ENCODE peak calls at places on chromosomes 1 and 21, in four cellular contexts. F, Y, V and U are unnamed samples. For H3K36me3, the result is how much of the 10 kb centered on the place peaks cover.

GRCh38 chr1:71465093-71465492 is 384.3 kb upstream of the ZRANB2 start:
- DNase-seq in V (no peak), F (no peak), Y (no peak), U (no peak)

GRCh38 chr1:34872133-34872503 is 12.6 kb upstream of the SMIM12 start:
- DNase-seq in Y (no peak), V (no peak), F (no peak), U (no peak)

GRCh38 chr1:108130812-108131211 is 69.3 kb downstream of the SLC25A24 start:
- DNase-seq in V (no peak), F (no peak), Y (no peak), U (no peak)

GRCh38 chr1:16017461-16018303 is at the start of gene HSPB7:
- DNase-seq in V (no peak), F (peak), Y (peak), U (no peak)

GRCh38 chr1:42931108-42931539 is 27.5 kb downstream of the SLC2A1 start:
- DNase-seq in V (peak), F (peak), Y (no peak), U (peak)

GRCh38 chr1:107251083-107251482 is 110.2 kb downstream of the NTNG1 start:
- DNase-seq in V (no peak), Y (no peak), F (no peak), U (no peak)

GRCh38 chr1:33608825-33609400 is 136.5 kb downstream of the ZSCAN20 start:
- DNase-seq in V (no peak), F (no peak), Y (no peak), U (no peak)

GRCh38 chr1:7127322-7128050 is 342.2 kb downstream of the CAMTA1 start:
- DNase-seq in Y (no peak), F (no peak), V (no peak), U (no peak)

GRCh38 chr1:61227857-61228557 is 145.6 kb downstream of the NFIA start:
- DNase-seq in V (no peak), F (peak), Y (no peak), U (no peak)

GRCh38 chr1:7222616-7223015 is 437.4 kb downstream of the CAMTA1 start:
- DNase-seq in F (no peak), Y (no peak), V (no peak), U (no peak)

GRCh38 chr1:234579967-234580366 is 30.0 kb downstream of the IRF2BP2 start:
- DNase-seq in Y (no peak), V (no peak), F (no peak), U (no peak)

GRCh38 chr1:16677552-16678423 is 11.0 kb upstream of the RNU1-3 start:
- DNase-seq in Y (no peak), V (peak), F (peak), U (peak)

GRCh38 chr1:40392206-40392605 is 18.7 kb downstream of the SMAP2 start:
- DNase-seq in F (no peak), V (no peak), Y (no peak), U (no peak)

GRCh38 chr1:181354865-181355264 is 128.5 kb upstream of the CACNA1E start:
- DNase-seq in V (no peak), Y (no peak), F (no peak), U (no peak)

GRCh38 chr1:219088778-219089557 is 84.7 kb upstream of the LYPLAL1 start:
- DNase-seq in F (no peak), V (peak), Y (no peak), U (no peak)

GRCh38 chr1:230507671-230508407 is 81.7 kb upstream of the PGBD5 start:
- DNase-seq in V (no peak), F (no peak), Y (no peak), U (no peak)

GRCh38 chr1:233543338-233544255 is 70.3 kb upstream of the KCNK1 start:
- DNase-seq in F (no peak), V (no peak), Y (no peak), U (no peak)

GRCh38 chr1:211638246-211638645 is 37.2 kb downstream of the NEK2 start:
- DNase-seq in Y (no peak), V (no peak), F (no peak), U (no peak)

GRCh38 chr1:169271094-169271493 is 96.5 kb downstream of the NME7 start:
- DNase-seq in V (no peak), F (no peak), Y (no peak), U (no peak)

GRCh38 chr1:159867322-159868064 is 5.0 kb upstream of the VSIG8 start:
- DNase-seq in F (no peak), Y (peak), V (no peak), U (no peak)

GRCh38 chr1:10674700-10675598 is 121.5 kb downstream of the CASZ1 start:
- DNase-seq in F (no peak), Y (peak), V (no peak), U (no peak)

GRCh38 chr1:66937529-66938234 is 12.9 kb downstream of the MIER1 start:
- DNase-seq in F (no peak), Y (no peak), V (no peak), U (no peak)

GRCh38 chr1:100217834-100218233 is 31.8 kb downstream of the DBT start:
- DNase-seq in F (no peak), Y (no peak), V (no peak), U (no peak)
- H3K36me3 ChIP-seq in F (under half), Y (under half), V (under half), U (under half)

GRCh38 chr21:34822957-34823356 is 154.2 kb downstream of the CLIC6 start:
- DNase-seq in F (no peak), Y (no peak), V (no peak), U (no peak)
- H3K36me3 ChIP-seq in F (under half), Y (under half), V (under half), U (half or more)

GRCh38 chr1:155713054-155713453 is 24.2 kb downstream of the DAP3 start:
- DNase-seq in V (no peak), Y (no peak), F (no peak), U (no peak)
- H3K36me3 ChIP-seq in V (under half), Y (under half), F (under half), U (half or more)

DNA sequence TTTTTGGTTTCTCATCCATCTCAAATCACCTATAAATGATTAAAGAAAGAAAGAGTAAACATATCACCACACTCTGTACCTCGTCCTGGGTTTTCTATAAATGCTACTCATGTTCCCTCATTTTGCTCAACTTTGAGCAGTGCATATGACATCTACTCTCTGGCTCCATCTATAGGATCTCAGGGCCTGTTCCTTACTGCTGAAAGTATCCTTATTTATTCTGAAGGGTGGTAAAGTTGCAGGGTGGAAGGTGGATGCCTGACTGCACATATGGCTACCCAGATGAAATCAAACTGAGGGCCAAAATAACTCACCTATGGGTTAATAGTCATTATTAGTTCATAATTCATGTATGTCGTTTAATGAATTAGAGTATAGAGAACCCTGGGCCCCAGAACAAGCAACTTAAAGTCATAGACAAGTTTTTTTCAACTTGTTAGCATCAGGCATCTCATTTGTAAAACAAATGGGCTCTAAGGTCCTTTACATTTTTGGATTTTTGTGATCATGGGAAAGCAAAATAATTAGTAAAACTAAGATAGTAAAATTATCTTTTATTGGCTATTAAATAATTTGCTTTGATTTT is 46.5 kb downstream of the NCF2 start:
- DNase-seq in Y (peak), F (peak), V (no peak), U (peak)
- H3K36me3 ChIP-seq in Y (under half), F (half or more), V (under half), U (half or more)

GRCh38 chr1:54248966-54249365 is 49.0 kb downstream of the MRPL37 start:
- DNase-seq in F (no peak), V (no peak), Y (no peak), U (no peak)
- H3K36me3 ChIP-seq in F (under half), V (under half), Y (under half), U (half or more)

DNA sequence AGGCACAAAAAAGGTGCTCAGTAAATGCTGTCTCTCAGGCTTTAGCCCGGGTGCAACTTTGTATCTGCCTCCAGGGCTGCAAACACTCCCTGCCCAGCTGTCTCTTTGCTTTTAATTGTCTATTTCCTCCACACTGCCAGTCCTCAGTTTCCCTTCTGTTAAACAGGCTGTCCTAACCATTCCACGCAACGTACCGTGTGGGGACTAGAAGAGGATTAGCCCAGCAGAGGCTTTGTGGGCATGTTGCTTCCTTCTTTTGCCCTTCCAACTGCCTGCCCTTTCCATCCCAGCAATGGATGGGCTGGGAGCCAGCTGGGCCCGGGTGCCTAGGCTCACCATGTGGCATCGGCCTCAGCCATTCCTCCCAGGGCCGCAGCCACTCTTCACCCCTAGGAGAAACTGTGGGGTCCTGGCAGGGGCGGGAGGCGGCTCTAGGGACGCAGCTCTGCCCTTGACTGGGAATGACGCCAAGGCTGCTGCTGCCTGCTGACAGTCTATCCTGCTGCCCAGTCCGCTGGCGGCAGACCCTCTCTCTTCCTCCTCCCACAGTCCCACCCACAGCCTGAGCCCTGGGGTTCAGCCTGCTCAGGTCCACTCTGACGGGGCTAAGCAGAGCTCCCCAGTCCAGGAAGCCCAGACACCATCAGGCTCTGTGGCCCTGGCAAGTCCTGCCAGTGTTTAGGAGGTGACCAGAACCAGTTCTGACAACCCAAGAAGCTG is 40.6 kb upstream of the LRP8 start:
- DNase-seq in V (no peak), Y (no peak), F (peak), U (no peak)
- H3K36me3 ChIP-seq in V (under half), Y (under half), F (under half), U (under half)

DNA sequence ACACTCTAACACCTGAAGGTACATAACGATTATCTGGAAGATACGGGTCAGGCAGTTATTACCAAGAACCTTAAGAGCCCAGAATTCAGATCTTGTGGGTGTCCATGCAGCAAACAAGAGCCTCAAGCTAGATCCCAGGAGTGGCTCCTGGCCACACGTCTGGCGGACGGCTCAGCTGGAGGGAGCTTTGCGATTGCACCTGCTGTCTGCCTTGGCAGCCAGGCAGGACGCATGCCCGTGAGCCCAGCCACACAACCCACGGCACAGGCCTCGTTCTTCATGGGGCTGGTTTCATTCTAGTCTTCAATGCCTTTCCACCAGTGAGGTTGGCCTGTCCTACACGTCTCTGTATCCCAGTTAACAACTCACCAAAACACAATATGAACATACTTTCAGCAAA is 5.7 kb downstream of the CCNL2 start:
- DNase-seq in F (no peak), V (no peak), Y (no peak), U (no peak)
- H3K36me3 ChIP-seq in F (half or more), V (under half), Y (under half), U (half or more)